ENCODE peak calls at places on chromosomes 3 and 15, in seven cellular contexts. One of them, this sample, is unnamed.

GRCh38 chr3:126934991-126935390 is 47.9 kb upstream of the PLXNA1 start:
- DNase-seq in activated naive CD4-positive, alpha-beta T cell: no peak
- DNase-seq in endothelial cell: no peak
- DNase-seq in NCI-H1105: no peak
- DNase-seq in renal cortical epithelial cell: no peak
- DNase-seq in kidney tubule cell: no peak
- DNase-seq in stimulated activated effector memory CD8-positive, alpha-beta T cell treated with anti-CD3 and anti-CD28 coated beads, Interleukin-12 subunit alpha, Interleukin-12 subunit beta, amount 100 ng/mL, for 72 hours: no peak
- DNase-seq in this sample: no peak

GRCh38 chr3:137012097-137012501 is 54.3 kb downstream of the IL20RB start:
- DNase-seq in activated naive CD4-positive, alpha-beta T cell: no peak
- DNase-seq in endothelial cell: no peak
- DNase-seq in NCI-H1105: no peak
- DNase-seq in renal cortical epithelial cell: no peak
- DNase-seq in kidney tubule cell: peak
- DNase-seq in stimulated activated effector memory CD8-positive, alpha-beta T cell treated with anti-CD3 and anti-CD28 coated beads, Interleukin-12 subunit alpha, Interleukin-12 subunit beta, amount 100 ng/mL, for 72 hours: no peak
- DNase-seq in this sample: no peak

GRCh38 chr3:14280326-14280725 is 101.7 kb downstream of the LSM3 start:
- DNase-seq in activated naive CD4-positive, alpha-beta T cell: no peak
- DNase-seq in endothelial cell: no peak
- DNase-seq in NCI-H1105: no peak
- DNase-seq in renal cortical epithelial cell: peak
- DNase-seq in kidney tubule cell: peak
- DNase-seq in stimulated activated effector memory CD8-positive, alpha-beta T cell treated with anti-CD3 and anti-CD28 coated beads, Interleukin-12 subunit alpha, Interleukin-12 subunit beta, amount 100 ng/mL, for 72 hours: no peak
- DNase-seq in this sample: no peak

GRCh38 chr3:160564205-160564922 is 1.0 kb downstream of the KPNA4 start:
- DNase-seq in activated naive CD4-positive, alpha-beta T cell: no peak
- DNase-seq in endothelial cell: peak
- DNase-seq in NCI-H1105: peak
- DNase-seq in renal cortical epithelial cell: no peak
- DNase-seq in kidney tubule cell: no peak
- DNase-seq in stimulated activated effector memory CD8-positive, alpha-beta T cell treated with anti-CD3 and anti-CD28 coated beads, Interleukin-12 subunit alpha, Interleukin-12 subunit beta, amount 100 ng/mL, for 72 hours: no peak
- DNase-seq in this sample: peak

GRCh38 chr15:49877117-49877860 is 241.7 kb downstream of the ATP8B4 start:
- DNase-seq in activated naive CD4-positive, alpha-beta T cell: no peak
- DNase-seq in endothelial cell: no peak
- DNase-seq in NCI-H1105: no peak
- DNase-seq in renal cortical epithelial cell: no peak
- DNase-seq in kidney tubule cell: no peak
- DNase-seq in stimulated activated effector memory CD8-positive, alpha-beta T cell treated with anti-CD3 and anti-CD28 coated beads, Interleukin-12 subunit alpha, Interleukin-12 subunit beta, amount 100 ng/mL, for 72 hours: no peak
- DNase-seq in this sample: no peak

GRCh38 chr15:100692259-100692658 is 89.9 kb downstream of the ASB7 start:
- DNase-seq in activated naive CD4-positive, alpha-beta T cell: no peak
- DNase-seq in endothelial cell: no peak
- DNase-seq in NCI-H1105: no peak
- DNase-seq in renal cortical epithelial cell: no peak
- DNase-seq in kidney tubule cell: peak
- DNase-seq in stimulated activated effector memory CD8-positive, alpha-beta T cell treated with anti-CD3 and anti-CD28 coated beads, Interleukin-12 subunit alpha, Interleukin-12 subunit beta, amount 100 ng/mL, for 72 hours: no peak
- DNase-seq in this sample: no peak

GRCh38 chr3:70360985-70361384 is 48.5 kb upstream of the MDFIC2 start:
- DNase-seq in activated naive CD4-positive, alpha-beta T cell: no peak
- DNase-seq in endothelial cell: no peak
- DNase-seq in NCI-H1105: no peak
- DNase-seq in renal cortical epithelial cell: peak
- DNase-seq in kidney tubule cell: peak
- DNase-seq in stimulated activated effector memory CD8-positive, alpha-beta T cell treated with anti-CD3 and anti-CD28 coated beads, Interleukin-12 subunit alpha, Interleukin-12 subunit beta, amount 100 ng/mL, for 72 hours: no peak
- DNase-seq in this sample: no peak

GRCh38 chr3:112047264-112047663 is 12.7 kb downstream of the TMPRSS7 start:
- DNase-seq in activated naive CD4-positive, alpha-beta T cell: no peak
- DNase-seq in endothelial cell: no peak
- DNase-seq in NCI-H1105: no peak
- DNase-seq in renal cortical epithelial cell: no peak
- DNase-seq in kidney tubule cell: no peak
- DNase-seq in stimulated activated effector memory CD8-positive, alpha-beta T cell treated with anti-CD3 and anti-CD28 coated beads, Interleukin-12 subunit alpha, Interleukin-12 subunit beta, amount 100 ng/mL, for 72 hours: no peak
- DNase-seq in this sample: no peak

GRCh38 chr3:128730521-128730920 is 4.5 kb downstream of the RAB7A start:
- DNase-seq in activated naive CD4-positive, alpha-beta T cell: no peak
- DNase-seq in endothelial cell: no peak
- DNase-seq in NCI-H1105: no peak
- DNase-seq in renal cortical epithelial cell: no peak
- DNase-seq in kidney tubule cell: no peak
- DNase-seq in stimulated activated effector memory CD8-positive, alpha-beta T cell treated with anti-CD3 and anti-CD28 coated beads, Interleukin-12 subunit alpha, Interleukin-12 subunit beta, amount 100 ng/mL, for 72 hours: no peak
- DNase-seq in this sample: no peak

GRCh38 chr3:174302746-174303315 is 556.3 kb upstream of the NAALADL2 start:
- DNase-seq in activated naive CD4-positive, alpha-beta T cell: no peak
- DNase-seq in endothelial cell: no peak
- DNase-seq in NCI-H1105: no peak
- DNase-seq in renal cortical epithelial cell: no peak
- DNase-seq in kidney tubule cell: no peak
- DNase-seq in stimulated activated effector memory CD8-positive, alpha-beta T cell treated with anti-CD3 and anti-CD28 coated beads, Interleukin-12 subunit alpha, Interleukin-12 subunit beta, amount 100 ng/mL, for 72 hours: no peak
- DNase-seq in this sample: no peak

GRCh38 chr3:4493931-4494806 is 1.0 kb downstream of the ITPR1 start:
- DNase-seq in activated naive CD4-positive, alpha-beta T cell: peak
- DNase-seq in endothelial cell: peak
- DNase-seq in NCI-H1105: no peak
- DNase-seq in renal cortical epithelial cell: no peak
- DNase-seq in kidney tubule cell: peak
- DNase-seq in stimulated activated effector memory CD8-positive, alpha-beta T cell treated with anti-CD3 and anti-CD28 coated beads, Interleukin-12 subunit alpha, Interleukin-12 subunit beta, amount 100 ng/mL, for 72 hours: peak
- DNase-seq in this sample: no peak

GRCh38 chr3:84108442-84108971 is 850.3 kb upstream of the CADM2 start:
- DNase-seq in activated naive CD4-positive, alpha-beta T cell: no peak
- DNase-seq in endothelial cell: no peak
- DNase-seq in NCI-H1105: no peak
- DNase-seq in renal cortical epithelial cell: peak
- DNase-seq in kidney tubule cell: peak
- DNase-seq in stimulated activated effector memory CD8-positive, alpha-beta T cell treated with anti-CD3 and anti-CD28 coated beads, Interleukin-12 subunit alpha, Interleukin-12 subunit beta, amount 100 ng/mL, for 72 hours: no peak
- DNase-seq in this sample: no peak

GRCh38 chr3:78494831-78495230 is 1273.0 kb downstream of the ROBO1 start:
- DNase-seq in activated naive CD4-positive, alpha-beta T cell: no peak
- DNase-seq in endothelial cell: no peak
- DNase-seq in NCI-H1105: no peak
- DNase-seq in renal cortical epithelial cell: no peak
- DNase-seq in kidney tubule cell: no peak
- DNase-seq in stimulated activated effector memory CD8-positive, alpha-beta T cell treated with anti-CD3 and anti-CD28 coated beads, Interleukin-12 subunit alpha, Interleukin-12 subunit beta, amount 100 ng/mL, for 72 hours: no peak
- DNase-seq in this sample: no peak

GRCh38 chr3:189921770-189922169 is 198.9 kb downstream of the P3H2 start:
- DNase-seq in activated naive CD4-positive, alpha-beta T cell: no peak
- DNase-seq in endothelial cell: no peak
- DNase-seq in NCI-H1105: no peak
- DNase-seq in renal cortical epithelial cell: no peak
- DNase-seq in kidney tubule cell: no peak
- DNase-seq in stimulated activated effector memory CD8-positive, alpha-beta T cell treated with anti-CD3 and anti-CD28 coated beads, Interleukin-12 subunit alpha, Interleukin-12 subunit beta, amount 100 ng/mL, for 72 hours: no peak
- DNase-seq in this sample: no peak

GRCh38 chr3:43155464-43156121 is 49.7 kb upstream of the POMGNT2 start:
- DNase-seq in activated naive CD4-positive, alpha-beta T cell: no peak
- DNase-seq in endothelial cell: peak
- DNase-seq in NCI-H1105: no peak
- DNase-seq in renal cortical epithelial cell: peak
- DNase-seq in kidney tubule cell: peak
- DNase-seq in stimulated activated effector memory CD8-positive, alpha-beta T cell treated with anti-CD3 and anti-CD28 coated beads, Interleukin-12 subunit alpha, Interleukin-12 subunit beta, amount 100 ng/mL, for 72 hours: peak
- DNase-seq in this sample: peak

GRCh38 chr15:89971592-89971997 is 29.5 kb upstream of the ZNF710 start:
- DNase-seq in activated naive CD4-positive, alpha-beta T cell: peak
- DNase-seq in endothelial cell: peak
- DNase-seq in NCI-H1105: peak
- DNase-seq in renal cortical epithelial cell: peak
- DNase-seq in kidney tubule cell: peak
- DNase-seq in stimulated activated effector memory CD8-positive, alpha-beta T cell treated with anti-CD3 and anti-CD28 coated beads, Interleukin-12 subunit alpha, Interleukin-12 subunit beta, amount 100 ng/mL, for 72 hours: peak
- DNase-seq in this sample: peak

GRCh38 chr3:65583203-65583602 is 455.5 kb downstream of the MAGI1 start:
- DNase-seq in activated naive CD4-positive, alpha-beta T cell: no peak
- DNase-seq in endothelial cell: no peak
- DNase-seq in NCI-H1105: no peak
- DNase-seq in renal cortical epithelial cell: no peak
- DNase-seq in kidney tubule cell: no peak
- DNase-seq in stimulated activated effector memory CD8-positive, alpha-beta T cell treated with anti-CD3 and anti-CD28 coated beads, Interleukin-12 subunit alpha, Interleukin-12 subunit beta, amount 100 ng/mL, for 72 hours: no peak
- DNase-seq in this sample: no peak

GRCh38 chr15:39657181-39657580 is 76.3 kb downstream of the THBS1 start:
- DNase-seq in activated naive CD4-positive, alpha-beta T cell: no peak
- DNase-seq in endothelial cell: no peak
- DNase-seq in NCI-H1105: no peak
- DNase-seq in renal cortical epithelial cell: no peak
- DNase-seq in kidney tubule cell: no peak
- DNase-seq in stimulated activated effector memory CD8-positive, alpha-beta T cell treated with anti-CD3 and anti-CD28 coated beads, Interleukin-12 subunit alpha, Interleukin-12 subunit beta, amount 100 ng/mL, for 72 hours: no peak
- DNase-seq in this sample: no peak

GRCh38 chr3:143067201-143067600 is 52.4 kb upstream of the CHST2 start:
- DNase-seq in activated naive CD4-positive, alpha-beta T cell: no peak
- DNase-seq in endothelial cell: no peak
- DNase-seq in NCI-H1105: no peak
- DNase-seq in renal cortical epithelial cell: no peak
- DNase-seq in kidney tubule cell: no peak
- DNase-seq in stimulated activated effector memory CD8-positive, alpha-beta T cell treated with anti-CD3 and anti-CD28 coated beads, Interleukin-12 subunit alpha, Interleukin-12 subunit beta, amount 100 ng/mL, for 72 hours: no peak
- DNase-seq in this sample: no peak

GRCh38 chr3:123126051-123126450 is 59.2 kb downstream of the PDIA5 start:
- DNase-seq in activated naive CD4-positive, alpha-beta T cell: no peak
- DNase-seq in endothelial cell: no peak
- DNase-seq in NCI-H1105: no peak
- DNase-seq in renal cortical epithelial cell: no peak
- DNase-seq in kidney tubule cell: no peak
- DNase-seq in stimulated activated effector memory CD8-positive, alpha-beta T cell treated with anti-CD3 and anti-CD28 coated beads, Interleukin-12 subunit alpha, Interleukin-12 subunit beta, amount 100 ng/mL, for 72 hours: no peak
- DNase-seq in this sample: no peak

GRCh38 chr3:55406666-55407425 is 80.3 kb downstream of the WNT5A start:
- DNase-seq in activated naive CD4-positive, alpha-beta T cell: no peak
- DNase-seq in endothelial cell: no peak
- DNase-seq in NCI-H1105: no peak
- DNase-seq in renal cortical epithelial cell: peak
- DNase-seq in kidney tubule cell: no peak
- DNase-seq in stimulated activated effector memory CD8-positive, alpha-beta T cell treated with anti-CD3 and anti-CD28 coated beads, Interleukin-12 subunit alpha, Interleukin-12 subunit beta, amount 100 ng/mL, for 72 hours: no peak
- DNase-seq in this sample: no peak

GRCh38 chr3:117052356-117052755 is 342.8 kb downstream of the TUSC7 start:
- DNase-seq in activated naive CD4-positive, alpha-beta T cell: no peak
- DNase-seq in endothelial cell: no peak
- DNase-seq in NCI-H1105: no peak
- DNase-seq in renal cortical epithelial cell: no peak
- DNase-seq in kidney tubule cell: peak
- DNase-seq in stimulated activated effector memory CD8-positive, alpha-beta T cell treated with anti-CD3 and anti-CD28 coated beads, Interleukin-12 subunit alpha, Interleukin-12 subunit beta, amount 100 ng/mL, for 72 hours: no peak
- DNase-seq in this sample: no peak

GRCh38 chr3:58169371-58169770 is 41.4 kb downstream of the DNASE1L3 start:
- DNase-seq in activated naive CD4-positive, alpha-beta T cell: no peak
- DNase-seq in endothelial cell: no peak
- DNase-seq in NCI-H1105: no peak
- DNase-seq in renal cortical epithelial cell: no peak
- DNase-seq in kidney tubule cell: no peak
- DNase-seq in stimulated activated effector memory CD8-positive, alpha-beta T cell treated with anti-CD3 and anti-CD28 coated beads, Interleukin-12 subunit alpha, Interleukin-12 subunit beta, amount 100 ng/mL, for 72 hours: no peak
- DNase-seq in this sample: no peak